ENCODE peak calls at places on chromosome 6, in eight cellular contexts. One of them, this sample, is unnamed.

GRCh38 chr6:43951063-43951755 is 176.0 kb downstream of the MRPL14 start:
- DNase-seq in AG09319: no peak
- DNase-seq in CD8-positive, alpha-beta T cell: no peak
- DNase-seq in GF-D8: peak
- DNase-seq in lung microvascular endothelial cell: peak
- DNase-seq in choroid plexus epithelial cell: peak
- DNase-seq in B cell: no peak
- DNase-seq in aorta: no peak
- DNase-seq in this sample: peak

GRCh38 chr6:106727480-106728153 is 98.2 kb downstream of the QRSL1 start:
- DNase-seq in AG09319: no peak
- DNase-seq in CD8-positive, alpha-beta T cell: no peak
- DNase-seq in GF-D8: no peak
- DNase-seq in lung microvascular endothelial cell: no peak
- DNase-seq in choroid plexus epithelial cell: peak
- DNase-seq in B cell: no peak
- DNase-seq in aorta: no peak
- DNase-seq in this sample: no peak

GRCh38 chr6:32203435-32204267 is 11.2 kb upstream of the GPSM3 start:
- DNase-seq in AG09319: no peak
- DNase-seq in CD8-positive, alpha-beta T cell: no peak
- DNase-seq in GF-D8: no peak
- DNase-seq in lung microvascular endothelial cell: no peak
- DNase-seq in choroid plexus epithelial cell: peak
- DNase-seq in B cell: no peak
- DNase-seq in aorta: no peak
- DNase-seq in this sample: no peak

GRCh38 chr6:170052991-170053821 is 237.7 kb downstream of the DLL1 start:
- DNase-seq in AG09319: no peak
- DNase-seq in CD8-positive, alpha-beta T cell: no peak
- DNase-seq in GF-D8: no peak
- DNase-seq in lung microvascular endothelial cell: no peak
- DNase-seq in choroid plexus epithelial cell: no peak
- DNase-seq in B cell: no peak
- DNase-seq in aorta: peak
- DNase-seq in this sample: no peak

GRCh38 chr6:30707281-30707850 is 9.7 kb downstream of the MDC1 start:
- DNase-seq in AG09319: no peak
- DNase-seq in CD8-positive, alpha-beta T cell: no peak
- DNase-seq in GF-D8: no peak
- DNase-seq in lung microvascular endothelial cell: no peak
- DNase-seq in choroid plexus epithelial cell: peak
- DNase-seq in B cell: no peak
- DNase-seq in aorta: no peak
- DNase-seq in this sample: no peak

GRCh38 chr6:41594326-41594725 is 43.9 kb upstream of the MDFI start:
- DNase-seq in AG09319: peak
- DNase-seq in CD8-positive, alpha-beta T cell: no peak
- DNase-seq in GF-D8: no peak
- DNase-seq in lung microvascular endothelial cell: no peak
- DNase-seq in choroid plexus epithelial cell: no peak
- DNase-seq in B cell: no peak
- DNase-seq in aorta: no peak
- DNase-seq in this sample: no peak

GRCh38 chr6:144715344-144715743 is 430.2 kb downstream of the UTRN start:
- DNase-seq in AG09319: no peak
- DNase-seq in CD8-positive, alpha-beta T cell: no peak
- DNase-seq in GF-D8: no peak
- DNase-seq in lung microvascular endothelial cell: peak
- DNase-seq in choroid plexus epithelial cell: no peak
- DNase-seq in B cell: no peak
- DNase-seq in aorta: no peak
- DNase-seq in this sample: no peak

GRCh38 chr6:46983007-46983411 is 59.1 kb downstream of the ADGRF1 start:
- DNase-seq in AG09319: no peak
- DNase-seq in CD8-positive, alpha-beta T cell: no peak
- DNase-seq in GF-D8: no peak
- DNase-seq in lung microvascular endothelial cell: no peak
- DNase-seq in choroid plexus epithelial cell: no peak
- DNase-seq in B cell: no peak
- DNase-seq in aorta: no peak
- DNase-seq in this sample: no peak

GRCh38 chr6:157072128-157072527 is 251.2 kb downstream of the TMEM242 start:
- DNase-seq in AG09319: no peak
- DNase-seq in CD8-positive, alpha-beta T cell: no peak
- DNase-seq in GF-D8: no peak
- DNase-seq in lung microvascular endothelial cell: no peak
- DNase-seq in choroid plexus epithelial cell: no peak
- DNase-seq in B cell: no peak
- DNase-seq in aorta: no peak
- DNase-seq in this sample: no peak

This sample was measured in Kasumi-1.